ENCODE peak calls at places on chromosomes 11 and 22, in ten cellular contexts. One of them, this sample, is unnamed.

GRCh38 chr11:64204080-64204440 is 2.5 kb upstream of the FERMT3 start:
- DNase-seq in A549: no peak
- DNase-seq in IMR-90: no peak
- DNase-seq in H54: no peak
- DNase-seq in tibial nerve: no peak
- DNase-seq in transverse colon: no peak
- DNase-seq in body of pancreas: no peak
- DNase-seq in thyroid gland: no peak
- DNase-seq in GM12891: no peak
- DNase-seq in GM12878: no peak
- DNase-seq in this sample: no peak

GRCh38 chr11:129143335-129143734 is 48.8 kb downstream of the ARHGAP32 start:
- DNase-seq in A549: peak
- DNase-seq in IMR-90: peak
- DNase-seq in H54: peak
- DNase-seq in tibial nerve: peak
- DNase-seq in transverse colon: peak
- DNase-seq in body of pancreas: peak
- DNase-seq in thyroid gland: no peak
- DNase-seq in GM12891: no peak
- DNase-seq in GM12878: no peak
- DNase-seq in this sample: peak

GRCh38 chr11:106668147-106668546 is 350.1 kb downstream of the GUCY1A2 start:
- DNase-seq in A549: no peak
- DNase-seq in IMR-90: peak
- DNase-seq in H54: no peak
- DNase-seq in tibial nerve: no peak
- DNase-seq in transverse colon: no peak
- DNase-seq in body of pancreas: no peak
- DNase-seq in thyroid gland: no peak
- DNase-seq in GM12891: no peak
- DNase-seq in GM12878: no peak
- DNase-seq in this sample: no peak

GRCh38 chr11:8292351-8292750 is 28.7 kb upstream of the LMO1 start:
- DNase-seq in A549: no peak
- DNase-seq in IMR-90: no peak
- DNase-seq in H54: no peak
- DNase-seq in tibial nerve: no peak
- DNase-seq in transverse colon: no peak
- DNase-seq in body of pancreas: no peak
- DNase-seq in thyroid gland: no peak
- DNase-seq in GM12891: no peak
- DNase-seq in GM12878: no peak
- DNase-seq in this sample: no peak

GRCh38 chr11:9815486-9816136 is 151.7 kb downstream of the SWAP70 start:
- DNase-seq in A549: peak
- DNase-seq in IMR-90: peak
- DNase-seq in H54: peak
- DNase-seq in tibial nerve: no peak
- DNase-seq in transverse colon: no peak
- DNase-seq in body of pancreas: no peak
- DNase-seq in thyroid gland: no peak
- DNase-seq in GM12891: no peak
- DNase-seq in GM12878: no peak
- DNase-seq in this sample: no peak

GRCh38 chr11:122189259-122189658 is 73.2 kb upstream of the BLID start:
- DNase-seq in A549: peak
- DNase-seq in IMR-90: peak
- DNase-seq in H54: no peak
- DNase-seq in tibial nerve: no peak
- DNase-seq in transverse colon: no peak
- DNase-seq in body of pancreas: no peak
- DNase-seq in thyroid gland: no peak
- DNase-seq in GM12891: no peak
- DNase-seq in GM12878: no peak
- DNase-seq in this sample: no peak

GRCh38 chr11:2415601-2416380 is 15.2 kb downstream of the TSSC4 start:
- DNase-seq in A549: no peak
- DNase-seq in IMR-90: no peak
- DNase-seq in H54: no peak
- DNase-seq in tibial nerve: no peak
- DNase-seq in transverse colon: no peak
- DNase-seq in body of pancreas: no peak
- DNase-seq in thyroid gland: no peak
- DNase-seq in GM12891: no peak
- DNase-seq in GM12878: no peak
- DNase-seq in this sample: peak

GRCh38 chr22:41963453-41964105 is 5.7 kb upstream of the SEPTIN3 start:
- DNase-seq in A549: no peak
- DNase-seq in IMR-90: peak
- DNase-seq in H54: no peak
- DNase-seq in tibial nerve: peak
- DNase-seq in transverse colon: no peak
- DNase-seq in body of pancreas: no peak
- DNase-seq in thyroid gland: peak
- DNase-seq in GM12891: no peak
- DNase-seq in GM12878: no peak
- DNase-seq in this sample: no peak

GRCh38 chr11:10926801-10927200 is 68.9 kb upstream of the ZBED5 start:
- DNase-seq in A549: peak
- DNase-seq in IMR-90: peak
- DNase-seq in H54: no peak
- DNase-seq in tibial nerve: no peak
- DNase-seq in transverse colon: no peak
- DNase-seq in body of pancreas: no peak
- DNase-seq in thyroid gland: no peak
- DNase-seq in GM12891: no peak
- DNase-seq in GM12878: no peak
- DNase-seq in this sample: no peak

GRCh38 chr22:33579448-33580093 is 340.7 kb downstream of the LARGE1 start:
- DNase-seq in A549: peak
- DNase-seq in IMR-90: peak
- DNase-seq in H54: peak
- DNase-seq in tibial nerve: peak
- DNase-seq in transverse colon: peak
- DNase-seq in body of pancreas: peak
- DNase-seq in thyroid gland: peak
- DNase-seq in GM12891: peak
- DNase-seq in GM12878: no peak
- DNase-seq in this sample: peak

GRCh38 chr22:29842740-29843139 is 4.7 kb upstream of the ASCC2 start:
- DNase-seq in A549: peak
- DNase-seq in IMR-90: peak
- DNase-seq in H54: peak
- DNase-seq in tibial nerve: peak
- DNase-seq in transverse colon: no peak
- DNase-seq in body of pancreas: no peak
- DNase-seq in thyroid gland: no peak
- DNase-seq in GM12891: no peak
- DNase-seq in GM12878: no peak
- DNase-seq in this sample: peak

GRCh38 chr22:41539146-41540005 is 4.9 kb downstream of the POLR3H start:
- DNase-seq in A549: no peak
- DNase-seq in IMR-90: no peak
- DNase-seq in H54: no peak
- DNase-seq in tibial nerve: no peak
- DNase-seq in transverse colon: no peak
- DNase-seq in body of pancreas: no peak
- DNase-seq in thyroid gland: no peak
- DNase-seq in GM12891: no peak
- DNase-seq in GM12878: no peak
- DNase-seq in this sample: no peak

DNA sequence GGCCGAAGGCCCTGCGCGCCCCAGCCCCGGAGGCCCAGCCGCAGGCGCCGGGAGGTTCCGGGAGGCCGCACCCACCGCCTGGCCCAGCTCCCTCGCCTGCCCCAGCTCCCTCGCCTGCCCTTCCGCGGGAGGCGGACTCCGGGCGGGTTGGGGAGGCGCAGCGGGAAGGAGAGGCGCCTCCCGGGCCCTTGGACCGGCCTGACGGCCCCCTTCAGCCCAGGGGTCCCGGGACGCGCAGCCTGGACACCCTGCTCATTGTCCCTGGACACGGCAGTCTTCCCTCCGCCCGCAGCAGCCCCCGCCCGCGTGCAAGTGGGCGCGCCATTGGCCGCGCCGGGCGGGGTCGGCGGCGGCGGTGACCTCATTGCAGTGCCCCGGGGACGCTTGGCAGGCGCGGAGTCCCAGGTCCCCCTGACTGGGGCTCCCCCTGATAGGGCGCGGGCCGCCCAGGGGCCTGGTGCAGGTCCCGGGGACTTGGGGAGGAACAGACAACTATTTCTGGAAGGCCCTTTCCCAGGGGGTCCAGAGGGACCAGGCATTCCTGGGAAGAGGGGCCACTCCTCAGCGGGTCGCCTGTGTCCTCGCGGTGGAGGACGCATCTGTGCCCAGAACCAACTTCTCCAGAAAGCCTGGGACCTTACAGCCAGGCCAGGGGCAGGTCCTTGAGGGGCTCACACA is 501 bp downstream of the CD151 start:
- DNase-seq in A549: peak
- DNase-seq in IMR-90: no peak
- DNase-seq in H54: no peak
- DNase-seq in tibial nerve: no peak
- DNase-seq in transverse colon: peak
- DNase-seq in body of pancreas: peak
- DNase-seq in thyroid gland: peak
- DNase-seq in GM12891: no peak
- DNase-seq in GM12878: no peak
- DNase-seq in this sample: peak
- TF ChIP-seq POLR2A in A549: peak
- TF ChIP-seq POLR2A in IMR-90: peak
- TF ChIP-seq POLR2A in H54: peak
- TF ChIP-seq POLR2A in tibial nerve: peak
- TF ChIP-seq POLR2A in transverse colon: peak
- TF ChIP-seq POLR2A in body of pancreas: peak
- TF ChIP-seq POLR2A in thyroid gland: peak
- TF ChIP-seq POLR2A in GM12891: no peak
- TF ChIP-seq POLR2A in GM12878: peak
- TF ChIP-seq POLR2A in this sample: no peak

DNA sequence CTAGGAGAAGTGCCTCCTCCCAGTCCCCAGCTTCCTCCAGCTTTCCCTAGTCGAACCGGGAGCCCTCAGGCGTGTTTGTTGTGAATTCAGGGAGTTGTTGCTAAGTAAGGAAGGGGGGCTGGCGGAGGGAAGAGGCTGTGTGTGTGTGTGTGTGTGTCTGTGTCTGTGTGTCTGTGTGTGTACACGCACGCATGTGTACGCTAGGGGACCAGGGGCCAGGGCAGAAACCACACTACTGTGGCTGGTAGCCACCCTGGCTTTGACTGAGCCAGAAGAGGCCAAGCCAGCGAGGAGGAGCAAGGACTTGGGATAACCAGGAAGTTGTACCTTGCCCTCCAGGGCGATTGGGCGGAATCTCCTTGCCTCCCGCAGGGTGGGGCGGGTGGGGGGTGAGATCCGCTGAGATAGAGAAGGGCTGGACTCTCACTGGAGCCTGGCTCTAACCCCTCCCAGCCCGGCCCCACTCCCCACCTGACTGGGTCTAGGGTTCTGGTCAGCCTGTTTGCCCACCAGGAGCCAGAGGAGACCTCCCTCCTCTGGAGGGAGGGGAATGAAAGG is 7.5 kb downstream of the BCL9L start:
- DNase-seq in A549: peak
- DNase-seq in IMR-90: peak
- DNase-seq in H54: no peak
- DNase-seq in tibial nerve: peak
- DNase-seq in transverse colon: peak
- DNase-seq in body of pancreas: peak
- DNase-seq in thyroid gland: peak
- DNase-seq in GM12891: no peak
- DNase-seq in GM12878: no peak
- DNase-seq in this sample: peak
- TF ChIP-seq POLR2A in A549: peak
- TF ChIP-seq POLR2A in IMR-90: no peak
- TF ChIP-seq POLR2A in H54: no peak
- TF ChIP-seq POLR2A in tibial nerve: peak
- TF ChIP-seq POLR2A in transverse colon: peak
- TF ChIP-seq POLR2A in body of pancreas: peak
- TF ChIP-seq POLR2A in thyroid gland: no peak
- TF ChIP-seq POLR2A in GM12891: no peak
- TF ChIP-seq POLR2A in GM12878: no peak
- TF ChIP-seq POLR2A in this sample: no peak

DNA sequence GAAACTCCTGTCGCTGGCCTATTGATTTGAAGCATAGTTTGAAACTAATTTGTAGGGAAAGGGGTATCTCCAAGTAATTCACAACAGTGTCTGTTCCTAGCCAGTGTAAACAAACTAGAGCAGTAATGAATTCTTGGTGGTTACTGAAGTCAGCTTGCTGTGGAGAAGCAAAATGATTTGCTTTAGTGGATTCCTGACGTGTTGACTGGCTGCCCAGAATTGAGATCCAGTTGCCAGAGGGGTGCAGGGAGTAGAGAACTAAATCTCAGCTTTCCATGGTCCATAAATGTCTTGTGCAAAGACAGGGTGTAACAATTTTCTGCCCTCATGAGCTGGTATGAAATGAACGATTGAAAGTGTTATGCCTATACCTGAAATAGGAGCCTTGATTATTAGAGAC is 382.5 kb upstream of the KIRREL3 start:
- DNase-seq in A549: no peak
- DNase-seq in IMR-90: no peak
- DNase-seq in H54: no peak
- DNase-seq in tibial nerve: no peak
- DNase-seq in transverse colon: no peak
- DNase-seq in body of pancreas: no peak
- DNase-seq in thyroid gland: no peak
- DNase-seq in GM12891: no peak
- DNase-seq in GM12878: no peak
- DNase-seq in this sample: no peak
- TF ChIP-seq POLR2A in A549: no peak
- TF ChIP-seq POLR2A in IMR-90: no peak
- TF ChIP-seq POLR2A in H54: no peak
- TF ChIP-seq POLR2A in tibial nerve: no peak
- TF ChIP-seq POLR2A in transverse colon: no peak
- TF ChIP-seq POLR2A in body of pancreas: no peak
- TF ChIP-seq POLR2A in thyroid gland: no peak
- TF ChIP-seq POLR2A in GM12891: no peak
- TF ChIP-seq POLR2A in GM12878: no peak
- TF ChIP-seq POLR2A in this sample: no peak

DNA sequence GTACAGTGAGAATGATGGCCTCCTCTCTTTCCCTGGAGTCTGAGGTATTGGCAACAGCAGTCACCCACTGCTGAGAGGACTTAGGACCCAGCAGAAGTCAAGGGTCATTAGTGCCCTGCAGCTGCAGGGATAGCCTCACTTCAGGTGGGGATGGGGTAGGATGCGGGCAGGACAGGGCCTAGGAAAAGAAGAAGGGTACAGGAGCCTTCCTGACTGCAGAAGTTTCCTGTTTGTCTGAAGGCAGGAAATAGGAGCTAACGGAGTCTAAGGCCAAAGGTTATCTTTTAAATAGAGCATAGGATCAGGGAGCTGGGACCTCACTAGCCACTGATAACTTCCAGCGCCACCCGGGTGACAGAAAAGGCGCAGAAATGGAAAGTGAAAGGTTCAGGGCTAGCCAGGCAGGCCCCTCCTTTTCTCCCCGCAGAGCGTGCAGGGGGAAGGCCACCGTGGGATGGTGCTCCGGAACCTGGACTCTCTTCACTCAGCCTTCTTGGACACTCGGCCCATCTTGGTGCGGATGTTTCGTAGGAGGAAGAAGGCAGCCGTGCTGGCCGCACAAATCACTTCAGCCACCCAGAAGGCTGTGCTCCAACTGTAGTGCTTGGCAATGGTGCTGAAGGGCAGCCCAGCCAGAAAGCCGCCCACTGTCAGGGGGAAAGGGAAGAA is 6.0 kb downstream of the TRAPPC4 start:
- DNase-seq in A549: no peak
- DNase-seq in IMR-90: no peak
- DNase-seq in H54: no peak
- DNase-seq in tibial nerve: no peak
- DNase-seq in transverse colon: no peak
- DNase-seq in body of pancreas: no peak
- DNase-seq in thyroid gland: no peak
- DNase-seq in GM12891: no peak
- DNase-seq in GM12878: no peak
- DNase-seq in this sample: peak
- TF ChIP-seq POLR2A in A549: no peak
- TF ChIP-seq POLR2A in IMR-90: no peak
- TF ChIP-seq POLR2A in H54: no peak
- TF ChIP-seq POLR2A in tibial nerve: no peak
- TF ChIP-seq POLR2A in transverse colon: no peak
- TF ChIP-seq POLR2A in body of pancreas: no peak
- TF ChIP-seq POLR2A in thyroid gland: no peak
- TF ChIP-seq POLR2A in GM12891: no peak
- TF ChIP-seq POLR2A in GM12878: peak
- TF ChIP-seq POLR2A in this sample: peak